ENCODE peak calls at places on chromosomes 3 and 15, in ten cellular contexts. One of them, this sample, is unnamed.

GRCh38 chr3:53282581-53282980 is 26.8 kb upstream of the TKT start:
- DNase-seq in heart left ventricle: no peak
- DNase-seq in body of pancreas: no peak
- DNase-seq in mucosa of descending colon: no peak
- DNase-seq in fibroblast of the aortic adventitia: no peak
- DNase-seq in ovary: no peak
- DNase-seq in fibroblast of pulmonary artery: no peak
- DNase-seq in heart right ventricle: no peak
- DNase-seq in fibroblast of mammary gland: no peak
- DNase-seq in breast epithelium: no peak
- DNase-seq in this sample: no peak

GRCh38 chr15:101124731-101125558 is 126.9 kb downstream of the CHSY1 start:
- DNase-seq in heart left ventricle: no peak
- DNase-seq in body of pancreas: no peak
- DNase-seq in mucosa of descending colon: no peak
- DNase-seq in fibroblast of the aortic adventitia: peak; percentile 82
- DNase-seq in ovary: no peak
- DNase-seq in fibroblast of pulmonary artery: peak; percentile 89
- DNase-seq in heart right ventricle: no peak
- DNase-seq in fibroblast of mammary gland: peak; percentile 96
- DNase-seq in breast epithelium: no peak
- DNase-seq in this sample: no peak

GRCh38 chr3:9846231-9846630 is 2.4 kb upstream of the RPUSD3 start:
- DNase-seq in heart left ventricle: no peak
- DNase-seq in body of pancreas: no peak
- DNase-seq in mucosa of descending colon: peak; percentile 38
- DNase-seq in fibroblast of the aortic adventitia: no peak
- DNase-seq in ovary: no peak
- DNase-seq in fibroblast of pulmonary artery: no peak
- DNase-seq in heart right ventricle: no peak
- DNase-seq in fibroblast of mammary gland: no peak
- DNase-seq in breast epithelium: no peak
- DNase-seq in this sample: no peak

GRCh38 chr3:50347187-50347813 is 1.8 kb upstream of the ZMYND10 start:
- DNase-seq in heart left ventricle: peak; percentile 73
- DNase-seq in body of pancreas: peak; percentile 80
- DNase-seq in mucosa of descending colon: no peak
- DNase-seq in fibroblast of the aortic adventitia: peak; percentile 75
- DNase-seq in ovary: peak; percentile 76
- DNase-seq in fibroblast of pulmonary artery: peak; percentile 80
- DNase-seq in heart right ventricle: peak; percentile 69
- DNase-seq in fibroblast of mammary gland: peak; percentile 75
- DNase-seq in breast epithelium: no peak
- DNase-seq in this sample: no peak

GRCh38 chr3:14922863-14923262 is 24.5 kb upstream of the NR2C2 start:
- DNase-seq in heart left ventricle: no peak
- DNase-seq in body of pancreas: no peak
- DNase-seq in mucosa of descending colon: no peak
- DNase-seq in fibroblast of the aortic adventitia: no peak
- DNase-seq in ovary: no peak
- DNase-seq in fibroblast of pulmonary artery: no peak
- DNase-seq in heart right ventricle: no peak
- DNase-seq in fibroblast of mammary gland: no peak
- DNase-seq in breast epithelium: no peak
- DNase-seq in this sample: no peak

GRCh38 chr3:43855674-43856299 is 165.0 kb downstream of the ABHD5 start:
- DNase-seq in heart left ventricle: peak; percentile 34
- DNase-seq in body of pancreas: peak; percentile 58
- DNase-seq in mucosa of descending colon: no peak
- DNase-seq in fibroblast of the aortic adventitia: peak; percentile 52
- DNase-seq in ovary: peak; percentile 36
- DNase-seq in fibroblast of pulmonary artery: peak; percentile 74
- DNase-seq in heart right ventricle: peak; percentile 40
- DNase-seq in fibroblast of mammary gland: peak; percentile 76
- DNase-seq in breast epithelium: no peak
- DNase-seq in this sample: no peak

GRCh38 chr3:32848215-32848614 is 30.4 kb downstream of the TRIM71 start:
- DNase-seq in heart left ventricle: no peak
- DNase-seq in body of pancreas: no peak
- DNase-seq in mucosa of descending colon: no peak
- DNase-seq in fibroblast of the aortic adventitia: no peak
- DNase-seq in ovary: no peak
- DNase-seq in fibroblast of pulmonary artery: no peak
- DNase-seq in heart right ventricle: no peak
- DNase-seq in fibroblast of mammary gland: no peak
- DNase-seq in breast epithelium: no peak
- DNase-seq in this sample: no peak

GRCh38 chr3:72679540-72680198 is 168.6 kb downstream of the SHQ1 start:
- DNase-seq in heart left ventricle: no peak
- DNase-seq in body of pancreas: no peak
- DNase-seq in mucosa of descending colon: no peak
- DNase-seq in fibroblast of the aortic adventitia: peak; percentile 52
- DNase-seq in ovary: no peak
- DNase-seq in fibroblast of pulmonary artery: no peak
- DNase-seq in heart right ventricle: no peak
- DNase-seq in fibroblast of mammary gland: peak; percentile 66
- DNase-seq in breast epithelium: no peak
- DNase-seq in this sample: no peak

GRCh38 chr3:150005243-150006102 is 34.8 kb upstream of the PFN2 start:
- DNase-seq in heart left ventricle: no peak
- DNase-seq in body of pancreas: no peak
- DNase-seq in mucosa of descending colon: no peak
- DNase-seq in fibroblast of the aortic adventitia: peak; percentile 45
- DNase-seq in ovary: no peak
- DNase-seq in fibroblast of pulmonary artery: no peak
- DNase-seq in heart right ventricle: no peak
- DNase-seq in fibroblast of mammary gland: peak; percentile 84
- DNase-seq in breast epithelium: no peak
- DNase-seq in this sample: no peak

GRCh38 chr3:186826316-186826977 is 16.1 kb upstream of the ADIPOQ start:
- DNase-seq in heart left ventricle: no peak
- DNase-seq in body of pancreas: peak; percentile 15
- DNase-seq in mucosa of descending colon: no peak
- DNase-seq in fibroblast of the aortic adventitia: no peak
- DNase-seq in ovary: no peak
- DNase-seq in fibroblast of pulmonary artery: no peak
- DNase-seq in heart right ventricle: no peak
- DNase-seq in fibroblast of mammary gland: no peak
- DNase-seq in breast epithelium: no peak
- DNase-seq in this sample: no peak

GRCh38 chr15:59169337-59169736 is 37.3 kb upstream of the LDHAL6B start:
- DNase-seq in heart left ventricle: no peak
- DNase-seq in body of pancreas: no peak
- DNase-seq in mucosa of descending colon: no peak
- DNase-seq in fibroblast of the aortic adventitia: peak; percentile 94
- DNase-seq in ovary: no peak
- DNase-seq in fibroblast of pulmonary artery: peak; percentile 86
- DNase-seq in heart right ventricle: no peak
- DNase-seq in fibroblast of mammary gland: peak; percentile 95
- DNase-seq in breast epithelium: no peak
- DNase-seq in this sample: peak; percentile 83

GRCh38 chr3:156390846-156391245 is 164.1 kb downstream of the SSR3 start:
- DNase-seq in heart left ventricle: no peak
- DNase-seq in body of pancreas: no peak
- DNase-seq in mucosa of descending colon: no peak
- DNase-seq in fibroblast of the aortic adventitia: no peak
- DNase-seq in ovary: no peak
- DNase-seq in fibroblast of pulmonary artery: no peak
- DNase-seq in heart right ventricle: no peak
- DNase-seq in fibroblast of mammary gland: no peak
- DNase-seq in breast epithelium: no peak
- DNase-seq in this sample: no peak

GRCh38 chr3:30098206-30098605 is 508.2 kb upstream of the TGFBR2 start:
- DNase-seq in heart left ventricle: no peak
- DNase-seq in body of pancreas: no peak
- DNase-seq in mucosa of descending colon: no peak
- DNase-seq in fibroblast of the aortic adventitia: peak; percentile 27
- DNase-seq in ovary: no peak
- DNase-seq in fibroblast of pulmonary artery: no peak
- DNase-seq in heart right ventricle: no peak
- DNase-seq in fibroblast of mammary gland: peak; percentile 62
- DNase-seq in breast epithelium: no peak
- DNase-seq in this sample: no peak

GRCh38 chr15:48250640-48251076 is 44.6 kb downstream of the SLC12A1 start:
- DNase-seq in heart left ventricle: peak; percentile 20
- DNase-seq in body of pancreas: peak; percentile 17
- DNase-seq in mucosa of descending colon: no peak
- DNase-seq in fibroblast of the aortic adventitia: peak; percentile 88
- DNase-seq in ovary: peak; percentile 30
- DNase-seq in fibroblast of pulmonary artery: peak; percentile 87
- DNase-seq in heart right ventricle: peak; percentile 36
- DNase-seq in fibroblast of mammary gland: peak; percentile 84
- DNase-seq in breast epithelium: no peak
- DNase-seq in this sample: peak; percentile 30

DNA sequence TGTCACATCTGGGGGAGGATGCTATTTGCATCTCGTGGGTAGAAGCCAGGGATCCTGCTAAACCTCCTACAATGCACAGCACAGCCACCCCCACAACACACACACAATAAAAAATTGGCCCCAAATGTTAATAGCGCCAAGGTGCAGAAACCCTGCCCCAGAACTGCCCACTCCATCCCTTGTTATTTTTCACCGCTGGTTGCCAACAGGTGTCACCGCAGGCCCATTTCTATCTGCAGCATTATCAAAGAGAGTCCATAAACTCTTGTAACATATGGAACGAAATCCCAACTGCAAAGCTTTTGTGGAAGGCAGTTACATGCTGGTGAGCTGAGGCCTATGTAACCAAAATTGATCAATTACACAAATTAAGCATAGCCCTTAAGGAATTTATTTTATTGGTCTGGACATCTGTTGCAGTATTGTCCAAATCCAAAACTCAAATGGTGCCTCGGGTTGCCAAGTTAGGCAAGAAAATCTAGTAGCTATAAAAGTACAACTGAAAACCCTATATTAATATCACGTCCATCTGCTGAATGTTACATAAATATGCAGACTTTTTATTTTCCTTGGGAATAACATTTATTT is 66.2 kb downstream of the SAMMSON start:
- DNase-seq in heart left ventricle: no peak
- DNase-seq in body of pancreas: no peak
- DNase-seq in mucosa of descending colon: no peak
- DNase-seq in fibroblast of the aortic adventitia: no peak
- DNase-seq in ovary: no peak
- DNase-seq in fibroblast of pulmonary artery: no peak
- DNase-seq in heart right ventricle: no peak
- DNase-seq in fibroblast of mammary gland: no peak
- DNase-seq in breast epithelium: no peak
- DNase-seq in this sample: no peak
- TF ChIP-seq CTCF in heart left ventricle: no peak
- TF ChIP-seq CTCF in body of pancreas: no peak
- TF ChIP-seq CTCF in mucosa of descending colon: no peak
- TF ChIP-seq CTCF in fibroblast of the aortic adventitia: no peak
- TF ChIP-seq CTCF in ovary: no peak
- TF ChIP-seq CTCF in fibroblast of pulmonary artery: no peak
- TF ChIP-seq CTCF in heart right ventricle: no peak
- TF ChIP-seq CTCF in fibroblast of mammary gland: no peak
- TF ChIP-seq CTCF in breast epithelium: no peak
- TF ChIP-seq CTCF in this sample: peak; percentile 44

GRCh38 chr3:140842984-140843649 is 98.5 kb upstream of the SLC25A36 start:
- DNase-seq in heart left ventricle: no peak
- DNase-seq in body of pancreas: no peak
- DNase-seq in mucosa of descending colon: no peak
- DNase-seq in fibroblast of the aortic adventitia: no peak
- DNase-seq in ovary: no peak
- DNase-seq in fibroblast of pulmonary artery: no peak
- DNase-seq in heart right ventricle: no peak
- DNase-seq in fibroblast of mammary gland: no peak
- DNase-seq in breast epithelium: no peak
- DNase-seq in this sample: no peak
- H3K4me3 ChIP-seq in heart left ventricle: no peak overlapping the region
- H3K4me3 ChIP-seq in body of pancreas: no peak overlapping the region
- H3K4me3 ChIP-seq in mucosa of descending colon: no peak overlapping the region
- H3K4me3 ChIP-seq in fibroblast of the aortic adventitia: no peak overlapping the region
- H3K4me3 ChIP-seq in ovary: no peak overlapping the region
- H3K4me3 ChIP-seq in fibroblast of pulmonary artery: no peak overlapping the region
- H3K4me3 ChIP-seq in heart right ventricle: no peak overlapping the region
- H3K4me3 ChIP-seq in fibroblast of mammary gland: no peak overlapping the region
- H3K4me3 ChIP-seq in breast epithelium: no peak overlapping the region
- H3K4me3 ChIP-seq in this sample: no peak overlapping the region

GRCh38 chr15:67181221-67181639 is 73.2 kb downstream of the AAGAB start:
- DNase-seq in heart left ventricle: peak; percentile 15
- DNase-seq in body of pancreas: no peak
- DNase-seq in mucosa of descending colon: peak; percentile 33
- DNase-seq in fibroblast of the aortic adventitia: no peak
- DNase-seq in ovary: no peak
- DNase-seq in fibroblast of pulmonary artery: no peak
- DNase-seq in heart right ventricle: no peak
- DNase-seq in fibroblast of mammary gland: no peak
- DNase-seq in breast epithelium: no peak
- DNase-seq in this sample: no peak

GRCh38 chr15:67180035-67180434 is 74.4 kb downstream of the AAGAB start:
- DNase-seq in heart left ventricle: no peak
- DNase-seq in body of pancreas: no peak
- DNase-seq in mucosa of descending colon: peak; percentile 43
- DNase-seq in fibroblast of the aortic adventitia: no peak
- DNase-seq in ovary: no peak
- DNase-seq in fibroblast of pulmonary artery: no peak
- DNase-seq in heart right ventricle: no peak
- DNase-seq in fibroblast of mammary gland: no peak
- DNase-seq in breast epithelium: no peak
- DNase-seq in this sample: no peak

GRCh38 chr15:67179411-67179995 is 75.0 kb downstream of the AAGAB start:
- DNase-seq in heart left ventricle: no peak
- DNase-seq in body of pancreas: no peak
- DNase-seq in mucosa of descending colon: peak; percentile 17
- DNase-seq in fibroblast of the aortic adventitia: no peak
- DNase-seq in ovary: no peak
- DNase-seq in fibroblast of pulmonary artery: no peak
- DNase-seq in heart right ventricle: no peak
- DNase-seq in fibroblast of mammary gland: no peak
- DNase-seq in breast epithelium: no peak
- DNase-seq in this sample: no peak

GRCh38 chr15:67178569-67179210 is 75.8 kb downstream of the AAGAB start:
- DNase-seq in heart left ventricle: no peak
- DNase-seq in body of pancreas: no peak
- DNase-seq in mucosa of descending colon: peak; percentile 56
- DNase-seq in fibroblast of the aortic adventitia: peak; percentile 99
- DNase-seq in ovary: peak; percentile 45
- DNase-seq in fibroblast of pulmonary artery: peak; percentile 97
- DNase-seq in heart right ventricle: no peak
- DNase-seq in fibroblast of mammary gland: peak; percentile 97
- DNase-seq in breast epithelium: no peak
- DNase-seq in this sample: no peak

GRCh38 chr15:67180514-67181191 is 73.8 kb downstream of the AAGAB start:
- DNase-seq in heart left ventricle: no peak
- DNase-seq in body of pancreas: no peak
- DNase-seq in mucosa of descending colon: peak; percentile 34
- DNase-seq in fibroblast of the aortic adventitia: no peak
- DNase-seq in ovary: no peak
- DNase-seq in fibroblast of pulmonary artery: no peak
- DNase-seq in heart right ventricle: no peak
- DNase-seq in fibroblast of mammary gland: no peak
- DNase-seq in breast epithelium: no peak
- DNase-seq in this sample: no peak
- TF ChIP-seq CTCF in heart left ventricle: no peak
- TF ChIP-seq CTCF in body of pancreas: no peak
- TF ChIP-seq CTCF in mucosa of descending colon: no peak
- TF ChIP-seq CTCF in fibroblast of the aortic adventitia: no peak
- TF ChIP-seq CTCF in ovary: no peak
- TF ChIP-seq CTCF in fibroblast of pulmonary artery: no peak
- TF ChIP-seq CTCF in heart right ventricle: no peak
- TF ChIP-seq CTCF in fibroblast of mammary gland: no peak
- TF ChIP-seq CTCF in breast epithelium: no peak
- TF ChIP-seq CTCF in this sample: peak; percentile 20

GRCh38 chr15:52788099-52788986 is 1.8 kb downstream of the ONECUT1 start:
- DNase-seq in heart left ventricle: no peak
- DNase-seq in body of pancreas: peak; percentile 44
- DNase-seq in mucosa of descending colon: no peak
- DNase-seq in fibroblast of the aortic adventitia: no peak
- DNase-seq in ovary: no peak
- DNase-seq in fibroblast of pulmonary artery: no peak
- DNase-seq in heart right ventricle: no peak
- DNase-seq in fibroblast of mammary gland: no peak
- DNase-seq in breast epithelium: no peak
- DNase-seq in this sample: no peak
- H3K4me3 ChIP-seq in heart left ventricle: no peak overlapping the region
- H3K4me3 ChIP-seq in body of pancreas: peak overlapping the region; percentile 57
- H3K4me3 ChIP-seq in mucosa of descending colon: no peak overlapping the region
- H3K4me3 ChIP-seq in fibroblast of the aortic adventitia: no peak overlapping the region
- H3K4me3 ChIP-seq in ovary: no peak overlapping the region
- H3K4me3 ChIP-seq in fibroblast of pulmonary artery: no peak overlapping the region
- H3K4me3 ChIP-seq in heart right ventricle: no peak overlapping the region
- H3K4me3 ChIP-seq in fibroblast of mammary gland: no peak overlapping the region
- H3K4me3 ChIP-seq in breast epithelium: no peak overlapping the region
- H3K4me3 ChIP-seq in this sample: no peak overlapping the region